ENCODE peak calls at places on chromosome 10, in nine cellular contexts. M, O, B, I, P, A, N, H and Q are unnamed samples.

GRCh38 chr10:130028465-130028819 is 64.4 kb upstream of the EBF3 start:
- DNase-seq in H (no peak), M (no peak), I (no peak), N (peak; percentile 52), B (no peak), A (peak; percentile 72), O (no peak), P (no peak), Q (no peak)

GRCh38 chr10:117444497-117445040 is 69.3 kb upstream of the PDZD8 start:
- DNase-seq in P (peak; percentile 69), O (no peak), A (no peak), B (no peak), M (no peak), N (no peak), H (no peak), I (no peak), Q (no peak)

GRCh38 chr10:100810835-100811116 is 65.4 kb downstream of the PAX2 start:
- DNase-seq in H (no peak), A (no peak), N (no peak), I (no peak), M (no peak), O (no peak), B (no peak), P (no peak), Q (no peak)

GRCh38 chr10:10818082-10818481 is 199.6 kb upstream of the CELF2 start:
- DNase-seq in B (peak; percentile 80), A (no peak), M (no peak), P (no peak), N (peak; percentile 15), O (no peak), H (no peak), I (no peak), Q (no peak)

GRCh38 chr10:102720775-102721301 is 6.4 kb downstream of the SFXN2 start:
- DNase-seq in B (no peak), H (no peak), I (no peak), M (no peak), O (no peak), P (no peak), A (no peak), N (no peak), Q (no peak)

GRCh38 chr10:16545126-16545736 is 23.6 kb upstream of the C1QL3 start:
- DNase-seq in O (peak; percentile 39), M (peak; percentile 28), P (peak; percentile 57), I (no peak), N (peak; percentile 26), H (no peak), B (peak; percentile 51), A (peak; percentile 53), Q (no peak)

GRCh38 chr10:29955308-29955935 is 104.0 kb downstream of the JCAD start:
- DNase-seq in N (peak; percentile 36), B (no peak), P (peak; percentile 68), O (no peak), A (peak; percentile 22), H (no peak), M (no peak), I (peak; percentile 16), Q (no peak)

GRCh38 chr10:92125169-92125543 is 165.7 kb downstream of the CPEB3 start:
- DNase-seq in P (no peak), I (no peak), N (no peak), B (no peak), A (no peak), M (no peak), H (no peak), O (no peak), Q (no peak)

GRCh38 chr10:125023269-125023668 is 81.3 kb downstream of the ZRANB1 start:
- DNase-seq in N (no peak), O (no peak), P (no peak), M (no peak), I (no peak), H (no peak), A (no peak), B (no peak), Q (no peak)

GRCh38 chr10:66980276-66980675 is 54.4 kb downstream of the LRRTM3 start:
- DNase-seq in H (no peak), P (no peak), N (no peak), B (no peak), I (no peak), A (no peak), M (no peak), O (no peak), Q (no peak)

GRCh38 chr10:325282-325681 is 190.0 kb downstream of the ZMYND11 start:
- DNase-seq in A (no peak), I (no peak), H (no peak), M (no peak), O (no peak), P (no peak), B (no peak), N (no peak), Q (no peak)

GRCh38 chr10:51162002-51162401 is 87.7 kb downstream of the PRKG1 start:
- DNase-seq in B (no peak), I (no peak), A (no peak), P (no peak), M (no peak), H (no peak), N (no peak), O (no peak), Q (no peak)

GRCh38 chr10:100518761-100519241 is 860 bp downstream of the SEC31B start:
- DNase-seq in A (peak; percentile 77), M (no peak), I (no peak), H (no peak), O (peak; percentile 65), N (peak; percentile 70), B (peak; percentile 72), P (peak; percentile 74), Q (no peak)

GRCh38 chr10:110989016-110989415 is 69.6 kb downstream of the SHOC2 start:
- DNase-seq in H (no peak), N (peak; percentile 49), B (no peak), I (no peak), O (no peak), P (peak; percentile 13), A (peak; percentile 80), M (no peak), Q (no peak)

GRCh38 chr10:95755511-95756004 is 405 bp upstream of the ENTPD1 start:
- DNase-seq in M (no peak), A (no peak), N (no peak), I (no peak), B (no peak), P (peak; percentile 19), H (no peak), O (peak; percentile 78), Q (no peak)

GRCh38 chr10:17216217-17216900 is 11.7 kb upstream of the VIM start:
- DNase-seq in M (no peak), O (peak; percentile 92), H (no peak), A (peak; percentile 100), P (peak; percentile 100), N (peak; percentile 93), I (no peak), B (peak; percentile 77), Q (no peak)

GRCh38 chr10:87531908-87532622 is 27.4 kb downstream of the MINPP1 start:
- DNase-seq in P (no peak), N (peak; percentile 54), I (no peak), B (no peak), O (no peak), A (peak; percentile 64), M (no peak), H (no peak), Q (no peak)